ENCODE peak calls at places on chromosomes 4 and X, in four cellular contexts. One of them, this sample, is unnamed.

GRCh38 chr4:163607292-163607691 is 112.8 kb downstream of the TMA16 start:
- DNase-seq in ovary: no peak
- DNase-seq in AG04449: no peak
- DNase-seq in NCI-H1092: no peak
- DNase-seq in this sample: peak; percentile 19

GRCh38 chr4:98226396-98226795 is 34.8 kb upstream of the RAP1GDS1 start:
- DNase-seq in ovary: no peak
- DNase-seq in NCI-H1092: no peak
- DNase-seq in AG04449: no peak
- DNase-seq in this sample: no peak

GRCh38 chr4:101208171-101208570 is 139.2 kb downstream of the PPP3CA start:
- DNase-seq in NCI-H1092: no peak
- DNase-seq in AG04449: no peak
- DNase-seq in ovary: no peak
- DNase-seq in this sample: no peak

GRCh38 chrX:40446927-40447326 is 133.8 kb upstream of the ATP6AP2 start:
- DNase-seq in AG04449: no peak
- DNase-seq in ovary: peak; percentile 28
- DNase-seq in NCI-H1092: no peak
- DNase-seq in this sample: no peak

GRCh38 chr4:182265881-182266280 is 22.7 kb downstream of the TENM3 start:
- DNase-seq in NCI-H1092: no peak
- DNase-seq in ovary: no peak
- DNase-seq in AG04449: no peak
- DNase-seq in this sample: no peak

GRCh38 chrX:24494544-24495113 is 29.5 kb downstream of the PDK3 start:
- DNase-seq in NCI-H1092: no peak
- DNase-seq in AG04449: peak; percentile 24
- DNase-seq in ovary: peak; percentile 19
- DNase-seq in this sample: no peak

GRCh38 chr4:10283761-10284160 is 167.2 kb upstream of the WDR1 start:
- DNase-seq in ovary: no peak
- DNase-seq in AG04449: no peak
- DNase-seq in NCI-H1092: no peak
- DNase-seq in this sample: no peak

GRCh38 chr4:108427946-108428345 is 192.4 kb upstream of the RPL34 start:
- DNase-seq in AG04449: no peak
- DNase-seq in ovary: no peak
- DNase-seq in NCI-H1092: no peak
- DNase-seq in this sample: no peak

GRCh38 chrX:21408324-21408723 is 34.1 kb downstream of the CNKSR2 start:
- DNase-seq in AG04449: no peak
- DNase-seq in ovary: no peak
- DNase-seq in NCI-H1092: no peak
- DNase-seq in this sample: no peak

GRCh38 chr4:142372570-142373300 is 473.4 kb downstream of the INPP4B start:
- DNase-seq in AG04449: no peak
- DNase-seq in ovary: no peak
- DNase-seq in NCI-H1092: no peak
- DNase-seq in this sample: no peak

GRCh38 chr4:153466637-153467153 is 535 bp downstream of the TMEM131L start:
- DNase-seq in NCI-H1092: no peak
- DNase-seq in ovary: peak; percentile 22
- DNase-seq in AG04449: no peak
- DNase-seq in this sample: peak; percentile 55

GRCh38 chr4:140156529-140157171 is 2.7 kb upstream of the MAML3 start:
- DNase-seq in ovary: no peak
- DNase-seq in NCI-H1092: no peak
- DNase-seq in AG04449: no peak
- DNase-seq in this sample: peak; percentile 84

GRCh38 chr4:99808260-99808857 is 8.3 kb upstream of the DAPP1 start:
- DNase-seq in AG04449: no peak
- DNase-seq in NCI-H1092: peak; percentile 57
- DNase-seq in ovary: no peak
- DNase-seq in this sample: peak; percentile 83

GRCh38 chr4:187993827-187994226 is 1.7 kb upstream of the ZFP42 start:
- DNase-seq in ovary: no peak
- DNase-seq in NCI-H1092: no peak
- DNase-seq in AG04449: no peak
- DNase-seq in this sample: peak; percentile 20

GRCh38 chr4:145293658-145294057 is 113.3 kb upstream of the OTUD4 start:
- DNase-seq in ovary: no peak
- DNase-seq in NCI-H1092: no peak
- DNase-seq in AG04449: no peak
- DNase-seq in this sample: no peak

GRCh38 chr4:152352645-152353116 is 183.2 kb downstream of the FBXW7 start:
- DNase-seq in AG04449: peak; percentile 94
- DNase-seq in NCI-H1092: peak; percentile 68
- DNase-seq in ovary: peak; percentile 60
- DNase-seq in this sample: peak; percentile 42

GRCh38 chrX:72052415-72053090 is 79.2 kb downstream of the RTL5 start:
- DNase-seq in AG04449: no peak
- DNase-seq in NCI-H1092: no peak
- DNase-seq in ovary: no peak
- DNase-seq in this sample: no peak

GRCh38 chr4:168536448-168536847 is 39.6 kb downstream of the PALLD start:
- DNase-seq in NCI-H1092: no peak
- DNase-seq in AG04449: no peak
- DNase-seq in ovary: no peak
- DNase-seq in this sample: no peak

GRCh38 chr4:76562161-76562560 is 127.1 kb downstream of the SHROOM3 start:
- DNase-seq in ovary: no peak
- DNase-seq in NCI-H1092: no peak
- DNase-seq in AG04449: no peak
- DNase-seq in this sample: no peak

GRCh38 chr4:2462992-2463762 is 5.7 kb upstream of the RNF4 start:
- DNase-seq in AG04449: no peak
- DNase-seq in ovary: no peak
- DNase-seq in NCI-H1092: no peak
- DNase-seq in this sample: no peak

GRCh38 chr4:153438916-153439756 is 27.0 kb upstream of the TMEM131L start:
- DNase-seq in AG04449: no peak
- DNase-seq in ovary: no peak
- DNase-seq in NCI-H1092: no peak
- DNase-seq in this sample: peak; percentile 88

GRCh38 chr4:40321671-40322131 is 13.4 kb upstream of the CHRNA9 start:
- DNase-seq in ovary: no peak
- DNase-seq in NCI-H1092: no peak
- DNase-seq in AG04449: peak; percentile 72
- DNase-seq in this sample: no peak

GRCh38 chr4:40980318-40980883 is 230.6 kb downstream of the NSUN7 start:
- DNase-seq in ovary: no peak
- DNase-seq in NCI-H1092: no peak
- DNase-seq in AG04449: no peak
- DNase-seq in this sample: peak; percentile 55

GRCh38 chr4:89556596-89557305 is 249.2 kb upstream of the GPRIN3 start:
- DNase-seq in AG04449: no peak
- DNase-seq in ovary: no peak
- DNase-seq in NCI-H1092: no peak
- DNase-seq in this sample: no peak

GRCh38 chr4:173014113-173014558 is 154.5 kb upstream of the GALNT7 start:
- DNase-seq in ovary: no peak
- DNase-seq in AG04449: no peak
- DNase-seq in NCI-H1092: no peak
- DNase-seq in this sample: no peak